ENCODE peak calls at places on chromosomes 16 and 17, in six cellular contexts. N, E, A, K, C and X are unnamed samples.

GRCh38 chr16:23107878-23108277 is 41.4 kb downstream of the USP31 start:
- DNase-seq in N (no peak), A (no peak), E (no peak), C (no peak), K (no peak), X (no peak)

GRCh38 chr17:59525668-59526067 is 39.7 kb upstream of the DHX40 start:
- DNase-seq in C (no peak), E (no peak), A (no peak), K (no peak), N (no peak), X (no peak)

GRCh38 chr16:75263963-75264445 is 12.6 kb upstream of the BCAR1 start:
- DNase-seq in A (no peak), N (no peak), K (no peak), C (no peak), E (no peak), X (peak)

GRCh38 chr17:6903516-6903915 is 72.0 kb upstream of the TEKT1 start:
- DNase-seq in E (no peak), C (no peak), A (no peak), K (no peak), N (no peak), X (no peak)

GRCh38 chr16:79587897-79588296 is 12.6 kb downstream of the MAF start:
- DNase-seq in E (no peak), K (no peak), A (no peak), N (no peak), C (no peak), X (no peak)

GRCh38 chr16:69396187-69397061 is 10.6 kb upstream of the TERF2 start:
- DNase-seq in C (peak), E (peak), A (no peak), K (peak), N (peak), X (no peak)

GRCh38 chr16:31402687-31403086 is 9.6 kb downstream of the ITGAD start:
- DNase-seq in C (no peak), A (no peak), N (no peak), K (no peak), E (no peak), X (no peak)

GRCh38 chr16:57643166-57643813 is 14.9 kb downstream of the ADGRG1 start:
- DNase-seq in K (no peak), A (no peak), E (no peak), C (no peak), N (no peak), X (no peak)

GRCh38 chr16:31414706-31415105 is 13.5 kb downstream of the COX6A2 start:
- DNase-seq in E (no peak), A (no peak), C (no peak), K (no peak), N (no peak), X (no peak)

GRCh38 chr17:50163846-50164696 is 1.7 kb upstream of the SGCA start:
- DNase-seq in E (no peak), N (no peak), K (no peak), C (no peak), A (peak), X (no peak)

GRCh38 chr16:85422374-85423185 is 190.5 kb upstream of the GSE1 start:
- DNase-seq in N (no peak), A (peak), E (no peak), K (no peak), C (no peak), X (peak)

GRCh38 chr17:76398523-76399174 is 14.2 kb downstream of the SPHK1 start:
- DNase-seq in C (no peak), A (no peak), N (no peak), E (no peak), K (no peak), X (no peak)

GRCh38 chr16:85291302-85292148 is 179.3 kb upstream of the CIBAR2 start:
- DNase-seq in E (no peak), C (no peak), N (no peak), K (no peak), A (no peak), X (peak)

GRCh38 chr16:51119576-51120288 is 31.3 kb downstream of the SALL1 start:
- DNase-seq in N (no peak), A (no peak), E (no peak), K (no peak), C (no peak), X (no peak)

GRCh38 chr16:9489823-9490467 is 398.5 kb downstream of the HAPSTR1 start:
- DNase-seq in A (no peak), N (no peak), K (no peak), C (no peak), E (no peak), X (peak)

GRCh38 chr17:34156741-34157589 is 98.1 kb upstream of the CCL2 start:
- DNase-seq in N (no peak), K (no peak), C (no peak), A (no peak), E (no peak), X (no peak)

GRCh38 chr16:61926766-61927165 is 109.5 kb downstream of the CDH8 start:
- DNase-seq in A (no peak), C (no peak), E (peak), N (no peak), K (no peak), X (no peak)

GRCh38 chr16:630024-630814 is 566 bp upstream of the WFIKKN1 start:
- DNase-seq in E (no peak), C (no peak), N (no peak), K (no peak), A (no peak), X (no peak)

GRCh38 chr17:68987966-68988365 is 32.8 kb upstream of the ABCA8 start:
- DNase-seq in K (no peak), A (no peak), E (no peak), N (no peak), C (no peak), X (no peak)

GRCh38 chr17:57355090-57355859 is 99.0 kb downstream of the MSI2 start:
- DNase-seq in K (no peak), N (no peak), E (no peak), C (no peak), A (no peak), X (no peak)

GRCh38 chr17:61453563-61453962 is 1.3 kb downstream of the TBX4 start:
- DNase-seq in A (no peak), E (no peak), K (no peak), C (no peak), N (no peak), X (no peak)